ENCODE peak calls at places on chromosomes 6 and 20, in nine cellular contexts. X is fibroblast of mammary gland, S is fibroblast of pulmonary artery, I is hepatocyte, J is HCT116, R is MG63, V is BJ, G is keratinocyte, F is AG09309. M is an unnamed sample.

GRCh38 chr6:144528605-144529425 is 243.7 kb downstream of the UTRN start:
- DNase-seq in X (peak), S (peak), I (no peak), J (no peak), R (peak), V (no peak), G (no peak), F (no peak), M (no peak)

GRCh38 chr20:63101781-63102719 is 95.3 kb upstream of the BHLHE23 start:
- DNase-seq in X (peak), S (peak), I (peak), J (no peak), R (peak), V (no peak), G (no peak), F (peak), M (peak)

GRCh38 chr6:20325641-20326421 is 75.8 kb upstream of the E2F3 start:
- DNase-seq in X (no peak), S (no peak), I (no peak), J (no peak), R (no peak), V (no peak), G (no peak), F (no peak), M (no peak)

GRCh38 chr20:32134026-32134425 is 24.5 kb downstream of the TM9SF4 start:
- DNase-seq in X (no peak), S (no peak), I (no peak), J (no peak), R (no peak), V (no peak), G (no peak), F (no peak), M (no peak)

GRCh38 chr6:46098678-46099077 is 31.1 kb upstream of the ENPP4 start:
- DNase-seq in X (no peak), S (no peak), I (peak), J (peak), R (no peak), V (no peak), G (no peak), F (no peak), M (no peak)

GRCh38 chr6:14635195-14635594 is 517.6 kb downstream of the CD83 start:
- DNase-seq in X (no peak), S (no peak), I (no peak), J (no peak), R (no peak), V (no peak), G (no peak), F (no peak), M (no peak)

GRCh38 chr6:75397806-75398465 is 95.7 kb downstream of the FILIP1 start:
- DNase-seq in X (peak), S (peak), I (no peak), J (no peak), R (no peak), V (no peak), G (no peak), F (no peak), M (no peak)

GRCh38 chr6:139150915-139151314 is 16.0 kb downstream of the HECA start:
- DNase-seq in X (no peak), S (no peak), I (no peak), J (no peak), R (no peak), V (no peak), G (peak), F (no peak), M (no peak)

GRCh38 chr6:161379828-161380598 is 106.2 kb upstream of the AGPAT4 start:
- DNase-seq in X (peak), S (peak), I (peak), J (no peak), R (no peak), V (no peak), G (no peak), F (peak), M (no peak)

GRCh38 chr6:6559994-6560393 is 28.5 kb upstream of the LY86 start:
- DNase-seq in X (no peak), S (no peak), I (no peak), J (no peak), R (no peak), V (no peak), G (no peak), F (no peak), M (no peak)

GRCh38 chr6:170271771-170272314 is 19.0 kb downstream of the DLL1 start:
- DNase-seq in X (no peak), S (no peak), I (no peak), J (no peak), R (no peak), V (no peak), G (no peak), F (no peak), M (no peak)

GRCh38 chr6:170273681-170274080 is 17.2 kb downstream of the DLL1 start:
- DNase-seq in X (no peak), S (no peak), I (no peak), J (no peak), R (no peak), V (no peak), G (no peak), F (no peak), M (no peak)

GRCh38 chr6:170270984-170271593 is 19.8 kb downstream of the DLL1 start:
- DNase-seq in X (no peak), S (no peak), I (no peak), J (no peak), R (no peak), V (no peak), G (no peak), F (no peak), M (no peak)

GRCh38 chr6:170273191-170273590 is 17.7 kb downstream of the DLL1 start:
- DNase-seq in X (no peak), S (no peak), I (no peak), J (no peak), R (no peak), V (no peak), G (no peak), F (no peak), M (no peak)

DNA sequence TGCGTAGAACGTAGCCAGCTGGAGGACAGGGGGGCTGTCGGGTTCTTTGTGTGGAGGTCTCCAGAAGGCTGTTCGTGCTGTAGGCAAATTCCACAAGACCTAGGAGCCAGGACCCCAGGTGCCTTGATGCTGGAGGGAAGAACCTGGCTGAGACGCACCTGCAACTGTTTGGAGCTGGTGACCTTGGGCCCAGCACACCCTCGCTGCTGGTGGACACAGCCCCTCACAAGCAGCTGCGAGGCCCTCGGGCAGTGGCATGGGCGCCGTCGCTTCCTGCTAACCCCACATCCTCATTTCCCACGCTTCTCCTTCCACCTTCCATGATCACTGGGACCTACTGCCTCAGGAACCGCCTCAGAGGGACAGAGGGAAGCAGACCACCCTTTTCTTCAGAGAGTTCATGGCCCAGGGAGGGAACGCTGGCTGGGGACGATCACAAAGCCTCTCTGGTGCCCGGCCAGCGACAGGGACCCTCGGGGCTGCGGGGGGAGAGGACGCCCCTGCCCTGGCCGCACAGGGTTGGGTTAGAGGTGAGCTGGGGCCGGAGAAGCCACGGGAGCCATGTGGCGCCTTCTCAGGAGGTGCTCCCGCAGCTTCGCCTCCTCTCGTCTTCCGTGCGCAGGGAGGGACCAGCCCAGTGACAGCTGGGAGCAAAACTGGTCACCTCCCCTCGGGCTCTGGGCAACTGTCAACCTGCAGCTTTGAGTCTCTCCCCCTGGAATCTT is 18.4 kb downstream of the DLL1 start:
- DNase-seq in X (no peak), S (no peak), I (no peak), J (no peak), R (no peak), V (no peak), G (no peak), F (no peak), M (no peak)
- H3K4me3 ChIP-seq in X (no peak), S (no peak), I (no peak), J (no peak), R (no peak), V (no peak), G (no peak), F (no peak), M (no peak)

GRCh38 chr6:65546894-65547293 is 160.1 kb downstream of the EYS start:
- DNase-seq in X (no peak), S (no peak), I (no peak), J (no peak), R (no peak), V (no peak), G (no peak), F (no peak), M (no peak)
- H3K4me3 ChIP-seq in X (no peak), S (no peak), I (no peak), J (no peak), R (no peak), V (no peak), G (no peak), F (no peak), M (no peak)

GRCh38 chr6:41503435-41503768 is 42.8 kb upstream of the FOXP4 start:
- DNase-seq in X (no peak), S (no peak), I (no peak), J (no peak), R (no peak), V (no peak), G (no peak), F (no peak), M (no peak)

GRCh38 chr6:41503841-41504525 is 42.2 kb upstream of the FOXP4 start:
- DNase-seq in X (no peak), S (peak), I (peak), J (no peak), R (peak), V (no peak), G (no peak), F (no peak), M (peak)

GRCh38 chr6:41504526-41505021 is 41.6 kb upstream of the FOXP4 start:
- DNase-seq in X (no peak), S (peak), I (no peak), J (no peak), R (no peak), V (no peak), G (no peak), F (no peak), M (peak)

GRCh38 chr6:41502607-41503434 is 43.4 kb upstream of the FOXP4 start:
- DNase-seq in X (no peak), S (no peak), I (peak), J (no peak), R (no peak), V (no peak), G (no peak), F (no peak), M (peak)

GRCh38 chr6:41505084-41506049 is 40.8 kb upstream of the FOXP4 start:
- DNase-seq in X (peak), S (peak), I (peak), J (no peak), R (peak), V (peak), G (no peak), F (peak), M (peak)
- H3K4me3 ChIP-seq in X (peak), S (peak), I (no peak), J (no peak), R (peak), V (peak), G (peak), F (peak), M (peak)

GRCh38 chr20:46399401-46399800 is 7.0 kb downstream of the ELMO2 start:
- DNase-seq in X (no peak), S (no peak), I (no peak), J (no peak), R (no peak), V (no peak), G (no peak), F (no peak), M (no peak)

GRCh38 chr20:46400828-46401477 is 5.5 kb downstream of the ELMO2 start:
- DNase-seq in X (peak), S (peak), I (peak), J (no peak), R (no peak), V (peak), G (no peak), F (peak), M (no peak)

GRCh38 chr20:46398963-46399362 is 7.5 kb downstream of the ELMO2 start:
- DNase-seq in X (no peak), S (no peak), I (no peak), J (no peak), R (no peak), V (no peak), G (no peak), F (no peak), M (no peak)

GRCh38 chr20:46401478-46401860 is 4.9 kb downstream of the ELMO2 start:
- DNase-seq in X (no peak), S (no peak), I (no peak), J (no peak), R (no peak), V (no peak), G (no peak), F (no peak), M (no peak)

GRCh38 chr20:46400253-46400652 is 6.2 kb downstream of the ELMO2 start:
- DNase-seq in X (peak), S (peak), I (peak), J (no peak), R (no peak), V (peak), G (no peak), F (no peak), M (no peak)
- H3K4me3 ChIP-seq in X (peak), S (peak), I (no peak), J (no peak), R (no peak), V (peak), G (no peak), F (peak), M (no peak)

GRCh38 chr6:13189710-13190109 is 138.6 kb downstream of the TBC1D7 start:
- DNase-seq in X (no peak), S (no peak), I (no peak), J (no peak), R (no peak), V (no peak), G (no peak), F (no peak), M (no peak)
- H3K4me3 ChIP-seq in X (no peak), S (no peak), I (no peak), J (no peak), R (no peak), V (no peak), G (no peak), F (no peak), M (no peak)